ENCODE peak calls at places on chromosomes 11 and 22, in five cellular contexts. K is H1, S is SK-N-SH, Q is HCT116, M is HepG2. Y is an unnamed sample.

GRCh38 chr11:27161071-27161470 is 120.5 kb downstream of the BBOX1 start:
- DNase-seq in K (no peak), S (no peak), Q (no peak), M (no peak), Y (no peak)

GRCh38 chr11:72864692-72865655 is 50.8 kb downstream of the ATG16L2 start:
- DNase-seq in K (no peak), S (peak), Q (no peak), M (no peak), Y (no peak)

GRCh38 chr11:65436412-65437032 is 13.9 kb downstream of the NEAT1 start:
- DNase-seq in K (no peak), S (no peak), Q (no peak), M (no peak), Y (peak)

GRCh38 chr11:109306322-109306721 is 115.7 kb upstream of the C11orf87 start:
- DNase-seq in K (no peak), S (no peak), Q (no peak), M (no peak), Y (no peak)

GRCh38 chr11:119729581-119730346 is 764 bp upstream of the NECTIN1 start:
- DNase-seq in K (no peak), S (peak), Q (peak), M (no peak), Y (peak)

GRCh38 chr11:9380773-9381172 is 3.7 kb upstream of the IPO7 start:
- DNase-seq in K (no peak), S (no peak), Q (no peak), M (no peak), Y (peak)

GRCh38 chr11:2841411-2842190 is 44.0 kb downstream of the CDKN1C start:
- DNase-seq in K (no peak), S (no peak), Q (no peak), M (no peak), Y (no peak)

GRCh38 chr11:2887526-2888195 is 2.1 kb upstream of the CDKN1C start:
- DNase-seq in K (no peak), S (no peak), Q (no peak), M (no peak), Y (no peak)

GRCh38 chr11:92797874-92798273 is 171.6 kb upstream of the MTNR1B start:
- DNase-seq in K (no peak), S (no peak), Q (no peak), M (no peak), Y (no peak)

GRCh38 chr22:37781434-37782059 is 26.2 kb upstream of the GCAT start:
- DNase-seq in K (no peak), S (no peak), Q (no peak), M (peak), Y (no peak)

GRCh38 chr22:32389685-32390084 is 22.4 kb downstream of the RTCB start:
- DNase-seq in K (no peak), S (peak), Q (no peak), M (no peak), Y (peak)

GRCh38 chr11:63549411-63549810 is 12.8 kb downstream of the PLAAT4 start:
- DNase-seq in K (no peak), S (no peak), Q (no peak), M (no peak), Y (no peak)

GRCh38 chr11:123173040-123173855 is 21.8 kb downstream of the CLMP start:
- DNase-seq in K (no peak), S (no peak), Q (no peak), M (no peak), Y (no peak)

GRCh38 chr22:19597399-19597735 is 73.2 kb upstream of the CLDN5 start:
- DNase-seq in K (no peak), S (no peak), Q (no peak), M (peak), Y (no peak)

GRCh38 chr22:39207141-39208012 is 37.4 kb downstream of the PDGFB start:
- DNase-seq in K (no peak), S (no peak), Q (no peak), M (no peak), Y (no peak)

GRCh38 chr11:18540207-18541009 is 13.7 kb upstream of the TSG101 start:
- DNase-seq in K (no peak), S (peak), Q (no peak), M (peak), Y (peak)

GRCh38 chr11:126312903-126313460 is 9.1 kb downstream of the DCPS start:
- DNase-seq in K (no peak), S (no peak), Q (no peak), M (no peak), Y (no peak)

GRCh38 chr11:120243221-120243620 is 3.3 kb downstream of the POU2F3 start:
- DNase-seq in K (no peak), S (no peak), Q (no peak), M (no peak), Y (no peak)

GRCh38 chr11:8503872-8504491 is 90.0 kb downstream of the STK33 start:
- DNase-seq in K (no peak), S (no peak), Q (no peak), M (peak), Y (no peak)

GRCh38 chr11:14357843-14358728 is 897 bp downstream of the RRAS2 start:
- DNase-seq in K (no peak), S (peak), Q (peak), M (peak), Y (peak)

GRCh38 chr11:68998390-68998911 is 14.6 kb downstream of the MRGPRF start:
- DNase-seq in K (no peak), S (peak), Q (no peak), M (no peak), Y (peak)

GRCh38 chr22:40249286-40249685 is 71.6 kb downstream of the TNRC6B start:
- DNase-seq in K (no peak), S (no peak), Q (no peak), M (no peak), Y (no peak)

GRCh38 chr22:40251106-40251505 is 73.4 kb downstream of the TNRC6B start:
- DNase-seq in K (no peak), S (no peak), Q (no peak), M (no peak), Y (no peak)

GRCh38 chr22:40250608-40251007 is 72.9 kb downstream of the TNRC6B start:
- DNase-seq in K (no peak), S (no peak), Q (no peak), M (no peak), Y (no peak)

GRCh38 chr22:40244586-40244985 is 66.9 kb downstream of the TNRC6B start:
- DNase-seq in K (no peak), S (no peak), Q (no peak), M (no peak), Y (no peak)

DNA sequence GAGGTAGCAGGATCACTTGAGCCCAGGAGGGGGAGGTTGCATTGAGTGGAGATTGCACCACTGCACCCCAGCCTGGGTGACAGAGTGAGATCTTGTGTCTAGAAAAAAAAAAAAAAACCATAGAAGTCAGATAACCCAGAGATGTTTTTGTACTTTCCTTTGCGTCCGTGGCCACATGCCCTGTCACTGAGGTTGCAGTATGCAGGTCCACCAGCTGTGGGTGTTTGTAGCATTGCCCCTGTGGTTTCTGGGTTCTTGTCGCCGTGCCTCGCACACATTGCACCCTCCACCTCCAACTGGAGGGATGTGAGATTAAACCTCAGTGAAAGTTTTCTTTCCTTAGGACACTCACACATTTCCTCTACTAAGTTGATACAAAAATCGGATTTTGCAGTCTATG is 70.3 kb downstream of the TNRC6B start:
- DNase-seq in K (no peak), S (no peak), Q (no peak), M (no peak), Y (no peak)
- TF ChIP-seq JUND in K (no peak), S (no peak), Q (no peak), M (no peak), Y (no peak)

DNA sequence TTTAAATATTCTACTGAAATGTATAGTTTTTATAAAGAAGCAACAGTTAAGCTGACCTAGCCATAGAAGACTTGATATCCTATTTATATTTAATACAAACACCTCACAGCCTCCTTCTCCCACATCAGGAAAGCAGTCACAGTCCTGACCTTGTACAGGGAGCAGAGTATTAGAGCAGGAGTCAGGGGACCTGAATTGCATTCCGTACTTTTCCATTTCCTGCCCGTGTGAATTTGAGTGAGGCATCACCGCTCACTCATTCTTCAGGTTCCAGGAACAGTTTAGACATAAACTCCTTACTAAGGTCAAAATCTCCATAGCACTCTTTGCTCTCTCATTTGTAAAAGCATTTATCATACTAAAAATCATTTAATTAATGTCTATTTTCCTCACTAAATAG is 482.5 kb upstream of the FAT3 start:
- DNase-seq in K (no peak), S (no peak), Q (no peak), M (no peak), Y (no peak)
- TF ChIP-seq JUND in K (no peak), S (no peak), Q (no peak), M (no peak), Y (no peak)

GRCh38 chr11:60348116-60348515 is 21.1 kb downstream of the MS4A6E start:
- DNase-seq in K (no peak), S (no peak), Q (no peak), M (no peak), Y (peak)

GRCh38 chr11:60347084-60347797 is 20.2 kb downstream of the MS4A6E start:
- DNase-seq in K (no peak), S (no peak), Q (no peak), M (no peak), Y (no peak)

GRCh38 chr11:60344146-60344545 is 17.1 kb downstream of the MS4A6E start:
- DNase-seq in K (no peak), S (no peak), Q (no peak), M (no peak), Y (no peak)

GRCh38 chr11:60345489-60345888 is 18.4 kb downstream of the MS4A6E start:
- DNase-seq in K (peak), S (no peak), Q (peak), M (peak), Y (no peak)

GRCh38 chr11:60343094-60343704 is 16.1 kb downstream of the MS4A6E start:
- DNase-seq in K (no peak), S (no peak), Q (peak), M (peak), Y (no peak)
- TF ChIP-seq JUND in K (no peak), S (no peak), Q (no peak), M (no peak), Y (no peak)

GRCh38 chr11:84947070-84947469 is 680.1 kb downstream of the DLG2 start:
- DNase-seq in K (no peak), S (no peak), Q (no peak), M (no peak), Y (no peak)

DNA sequence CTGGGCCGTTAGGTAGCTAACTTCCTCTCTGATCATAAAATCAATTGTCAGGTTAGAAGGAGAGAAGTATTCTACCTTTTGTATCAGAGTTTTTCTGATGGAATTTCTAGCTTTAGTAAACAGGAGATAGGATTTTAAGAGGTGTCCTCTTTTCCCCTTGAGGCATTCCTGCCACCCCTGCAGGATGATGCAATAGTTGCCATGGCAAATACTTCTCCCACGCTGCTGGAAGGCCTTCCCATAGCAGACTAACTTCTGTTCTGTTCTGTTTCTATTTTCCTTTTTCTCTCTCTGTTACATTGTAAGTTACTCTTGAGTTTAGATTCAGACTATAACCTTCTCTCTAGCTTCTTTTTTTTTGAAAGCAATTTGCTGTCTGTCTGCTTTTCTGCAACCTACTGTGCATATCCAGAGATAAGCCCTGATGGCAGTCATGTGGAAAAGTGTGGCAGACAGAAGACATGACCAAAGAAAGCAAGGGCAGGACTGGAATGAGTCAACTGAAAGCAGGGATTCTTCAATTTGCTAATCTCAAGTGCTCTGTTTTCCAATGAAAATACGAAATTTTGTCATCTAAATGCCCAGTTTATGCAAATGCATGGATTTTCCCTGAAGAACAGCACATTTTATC is 679.1 kb downstream of the DLG2 start:
- DNase-seq in K (no peak), S (no peak), Q (no peak), M (no peak), Y (peak)
- TF ChIP-seq JUND in K (peak), S (no peak), Q (no peak), M (no peak), Y (no peak)

GRCh38 chr11:70824590-70825300 is 426.4 kb downstream of the CTTN start:
- DNase-seq in K (no peak), S (peak), Q (no peak), M (no peak), Y (no peak)

GRCh38 chr11:70826541-70826943 is 425.8 kb downstream of the SHANK2 start:
- DNase-seq in K (no peak), S (peak), Q (no peak), M (no peak), Y (no peak)

GRCh38 chr11:70825893-70826540 is 426.4 kb downstream of the SHANK2 start:
- DNase-seq in K (no peak), S (peak), Q (no peak), M (no peak), Y (no peak)

GRCh38 chr11:70820712-70821111 is 422.4 kb downstream of the CTTN start:
- DNase-seq in K (no peak), S (no peak), Q (no peak), M (no peak), Y (no peak)

DNA sequence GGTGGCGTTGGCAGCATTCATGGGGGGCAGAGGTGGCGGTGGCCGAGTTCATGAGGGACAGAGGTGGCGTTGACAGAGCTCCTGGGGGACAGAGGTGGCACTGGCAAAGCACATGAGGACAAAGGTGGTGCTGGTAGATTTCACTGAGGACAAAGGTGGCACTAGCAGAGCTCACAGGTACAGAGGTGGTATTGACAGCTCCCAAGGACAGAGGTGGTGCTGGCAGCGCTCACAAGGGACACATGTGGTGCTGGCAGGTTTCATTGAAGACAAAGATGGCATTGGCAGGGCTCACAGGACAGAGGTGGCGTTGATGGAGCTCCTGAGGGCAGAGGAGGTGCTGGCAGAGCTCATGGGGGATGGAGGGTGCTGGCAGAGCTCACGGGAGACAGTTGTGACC is 425.4 kb downstream of the CTTN start:
- DNase-seq in K (no peak), S (no peak), Q (no peak), M (no peak), Y (no peak)
- TF ChIP-seq JUND in K (no peak), S (no peak), Q (no peak), M (no peak), Y (no peak)

GRCh38 chr22:17734197-17734596 is 40.1 kb downstream of the BID start:
- DNase-seq in K (no peak), S (no peak), Q (no peak), M (no peak), Y (no peak)
- TF ChIP-seq JUND in K (no peak), S (no peak), Q (no peak), M (no peak), Y (no peak)

DNA sequence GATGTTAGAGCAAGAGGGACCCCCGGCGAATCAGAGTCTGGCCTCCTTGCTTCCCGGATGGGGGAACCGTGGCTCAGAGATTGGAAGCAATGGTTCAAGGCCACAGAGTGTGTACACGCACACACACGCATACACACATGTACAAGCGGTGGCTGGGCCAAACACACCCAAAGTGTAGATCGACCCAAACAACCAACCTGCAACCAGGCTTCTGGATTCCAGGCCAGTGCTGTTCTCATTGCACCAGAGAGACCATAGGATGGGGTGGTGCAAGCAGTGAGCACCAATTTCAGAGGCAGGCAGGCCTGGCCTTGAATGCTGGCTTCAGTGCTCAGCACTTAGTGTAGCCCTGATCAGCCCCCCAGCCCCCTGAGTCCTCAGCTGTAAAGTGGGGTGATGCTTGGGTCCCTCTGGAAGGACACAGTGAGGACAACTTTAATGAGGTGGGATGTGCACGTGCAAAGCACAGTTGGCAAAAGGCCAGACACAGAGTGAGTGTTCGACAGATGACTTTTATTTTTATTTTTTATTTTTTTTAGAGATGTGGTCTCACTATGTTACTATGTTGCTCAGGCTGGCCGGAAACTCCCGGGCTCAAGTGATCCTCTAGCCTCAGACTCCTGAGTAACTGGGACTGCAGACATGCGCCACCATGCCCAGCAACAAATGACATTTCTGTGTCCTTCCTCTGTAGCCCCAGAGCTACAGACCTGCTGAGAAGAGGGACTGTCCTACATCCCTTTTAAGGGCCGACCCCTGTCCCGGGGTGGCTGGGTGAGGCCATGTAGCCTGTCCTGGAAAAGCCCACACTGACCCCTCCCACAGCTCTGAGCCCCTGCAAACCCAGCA is 7.1 kb upstream of the C11orf96 start:
- DNase-seq in K (no peak), S (no peak), Q (no peak), M (no peak), Y (no peak)
- TF ChIP-seq JUND in K (no peak), S (no peak), Q (no peak), M (no peak), Y (no peak)

Y was measured in T47D.